ENCODE peak calls at places on chromosome 12, in eight cellular contexts. S, Z, J, U, Y, T, N and M are unnamed samples.

GRCh38 chr12:89524201-89525001 is at the start of gene GALNT4:
- DNase-seq in S (peak; percentile 85), Z (peak; percentile 39), J (peak; percentile 89), U (peak; percentile 83), Y (peak; percentile 95), T (peak; percentile 85), N (peak; percentile 83), M (peak; percentile 89)

GRCh38 chr12:52685406-52685890 is 5.2 kb upstream of the KRT1 start:
- DNase-seq in S (no peak), Z (no peak), J (no peak), U (no peak), Y (no peak), T (no peak), N (no peak), M (no peak)

GRCh38 chr12:107593713-107594381 is 91.8 kb upstream of the PWP1 start:
- DNase-seq in S (no peak), Z (no peak), J (no peak), U (no peak), Y (no peak), T (no peak), N (no peak), M (no peak)

GRCh38 chr12:121318121-121318520 is 21.6 kb upstream of the CAMKK2 start:
- DNase-seq in S (no peak), Z (no peak), J (no peak), U (no peak), Y (no peak), T (no peak), N (no peak), M (no peak)

GRCh38 chr12:15698377-15698867 is 90.8 kb downstream of the EPS8 start:
- DNase-seq in S (no peak), Z (no peak), J (no peak), U (no peak), Y (no peak), T (no peak), N (no peak), M (no peak)

GRCh38 chr12:65784616-65785015 is 39.7 kb upstream of the HMGA2 start:
- DNase-seq in S (no peak), Z (no peak), J (no peak), U (no peak), Y (no peak), T (no peak), N (no peak), M (no peak)

GRCh38 chr12:53443955-53444354 is 2.4 kb downstream of the PRR13 start:
- DNase-seq in S (no peak), Z (no peak), J (no peak), U (no peak), Y (no peak), T (no peak), N (no peak), M (no peak)

GRCh38 chr12:74945771-74946198 is 263.9 kb downstream of the KCNC2 start:
- DNase-seq in S (no peak), Z (no peak), J (no peak), U (no peak), Y (no peak), T (no peak), N (no peak), M (no peak)

GRCh38 chr12:113214938-113215400 is 6.3 kb upstream of the TPCN1 start:
- DNase-seq in S (peak; percentile 91), Z (peak; percentile 98), J (no peak), U (no peak), Y (peak; percentile 79), T (peak; percentile 97), N (peak; percentile 59), M (peak; percentile 87)

GRCh38 chr12:59698599-59698998 is 102.8 kb downstream of the SLC16A7 start:
- DNase-seq in S (no peak), Z (peak; percentile 44), J (no peak), U (no peak), Y (no peak), T (peak; percentile 3), N (no peak), M (no peak)

GRCh38 chr12:31962076-31962475 is 2.9 kb downstream of the RESF1 start:
- DNase-seq in S (no peak), Z (no peak), J (no peak), U (no peak), Y (no peak), T (no peak), N (no peak), M (no peak)

GRCh38 chr12:128015276-128015675 is 251.7 kb upstream of the TMEM132C start:
- DNase-seq in S (no peak), Z (no peak), J (no peak), U (no peak), Y (no peak), T (no peak), N (no peak), M (no peak)

DNA sequence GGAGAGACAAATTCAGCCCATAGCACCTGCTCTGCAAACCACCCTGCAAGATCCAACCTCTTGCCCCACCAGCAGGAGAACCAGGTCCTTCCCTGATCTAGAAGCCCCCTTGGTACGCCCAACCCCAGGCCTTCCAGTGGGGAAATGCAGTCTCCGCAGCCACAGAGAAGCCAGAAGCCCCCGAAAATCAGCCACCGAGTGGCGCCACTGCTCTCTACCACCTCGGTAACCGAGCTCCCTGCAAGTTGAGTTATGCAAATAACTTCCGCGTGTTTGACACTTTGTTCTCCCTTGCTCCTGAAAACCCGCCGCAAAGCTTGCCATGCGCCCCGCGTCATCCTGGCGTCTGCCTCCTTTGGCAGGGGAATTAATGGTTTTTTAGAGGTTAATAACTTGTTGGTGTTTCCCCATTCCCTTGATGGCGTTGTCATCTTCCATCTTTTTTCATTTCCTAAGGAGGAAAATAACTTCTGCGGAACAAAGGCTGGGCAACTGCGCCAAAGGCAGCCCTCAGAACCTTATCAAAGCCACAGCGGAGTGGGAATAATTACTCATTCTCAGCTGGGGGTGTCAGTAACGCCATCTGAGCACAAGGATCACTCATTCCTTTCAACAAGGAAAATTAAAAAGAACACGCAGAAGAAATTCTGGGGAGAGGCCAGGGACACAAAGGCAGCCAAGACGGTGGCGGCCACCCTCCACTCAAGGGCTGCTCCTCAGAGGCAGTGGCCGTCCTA is 60.4 kb downstream of the FZD10 start:
- DNase-seq in S (no peak), Z (no peak), J (no peak), U (no peak), Y (no peak), T (no peak), N (no peak), M (no peak)
- TF ChIP-seq CTCF in S (no peak), Z (no peak), J (no peak), U (no peak), Y (no peak), T (no peak), N (no peak), M (no peak)

GRCh38 chr12:7907009-7907408 is 29.0 kb downstream of the SLC2A3 start:
- DNase-seq in S (no peak), Z (no peak), J (no peak), U (no peak), Y (peak; percentile 90), T (peak; percentile 85), N (no peak), M (no peak)
- TF ChIP-seq CTCF in S (no peak), Z (peak; percentile 36), J (no peak), U (peak; percentile 26), Y (peak; percentile 53), T (peak; percentile 70), N (no peak), M (no peak)

DNA sequence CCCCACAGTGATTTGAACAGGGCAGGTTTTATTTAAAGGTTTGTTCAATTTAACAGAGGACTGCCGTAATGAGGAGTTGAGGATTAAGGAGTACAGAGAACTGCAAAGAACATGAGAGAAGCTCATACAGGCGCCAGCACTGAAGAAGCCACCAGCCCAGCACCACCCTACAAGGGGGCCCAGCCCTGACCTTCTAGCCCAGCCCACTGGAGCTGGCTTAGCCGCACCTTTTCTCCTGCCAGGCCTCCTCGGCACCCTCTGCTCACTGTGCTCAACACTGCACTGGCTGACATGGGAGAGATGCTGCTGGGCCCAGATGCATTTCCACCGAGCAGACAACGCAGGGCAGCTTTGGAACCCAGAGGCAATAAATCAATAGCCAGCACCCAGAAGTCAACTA is 36.5 kb upstream of the SFSWAP start:
- DNase-seq in S (no peak), Z (no peak), J (no peak), U (no peak), Y (no peak), T (no peak), N (no peak), M (no peak)
- TF ChIP-seq CTCF in S (no peak), Z (no peak), J (no peak), U (no peak), Y (no peak), T (no peak), N (no peak), M (no peak)

GRCh38 chr12:26636710-26637328 is 196.2 kb downstream of the ITPR2 start:
- DNase-seq in S (no peak), Z (no peak), J (no peak), U (no peak), Y (peak; percentile 31), T (peak; percentile 81), N (no peak), M (no peak)
- TF ChIP-seq CTCF in S (no peak), Z (no peak), J (no peak), U (no peak), Y (no peak), T (no peak), N (no peak), M (no peak)

GRCh38 chr12:124904306-124905098 is 9.9 kb downstream of the UBC start:
- DNase-seq in S (peak; percentile 90), Z (peak; percentile 96), J (no peak), U (peak; percentile 79), Y (peak; percentile 89), T (peak; percentile 94), N (peak; percentile 85), M (peak; percentile 89)
- TF ChIP-seq CTCF in S (no peak), Z (no peak), J (no peak), U (no peak), Y (no peak), T (no peak), N (no peak), M (no peak)